ENCODE peak calls at places on chromosome 19, in five cellular contexts. W is T-helper 2 cell; K is stimulated activated CD4-positive, alpha-beta T cell treated with anti-CD3 and anti-CD28 coated beads, Interleukin-15, amount 100 ng/mL, for 1 hour; S is activated naive CD8-positive, alpha-beta T cell treated with anti-CD3 and anti-CD28 coated beads for 36 hours; U is MCF 10A. T is an unnamed sample.

GRCh38 chr19:661427-662196 is 1.4 kb downstream of the RNF126 start:
- DNase-seq in K (peak), S (peak), W (no peak), U (no peak), T (no peak)

GRCh38 chr19:38869836-38870607 is 8.1 kb downstream of the RINL start:
- DNase-seq in S (peak), K (peak), U (peak), W (peak), T (no peak)

GRCh38 chr19:35963514-35963913 is 27.3 kb downstream of the LRFN3 start:
- DNase-seq in K (no peak), S (peak), W (no peak), U (peak), T (no peak)

GRCh38 chr19:10230155-10230903 is 802 bp downstream of the S1PR2 start:
- DNase-seq in W (peak), S (peak), U (no peak), K (peak), T (no peak)

GRCh38 chr19:55668603-55669348 is 6.2 kb upstream of the EPN1 start:
- DNase-seq in W (no peak), U (no peak), S (no peak), K (no peak), T (no peak)

GRCh38 chr19:33251076-33251475 is 25.4 kb upstream of the SLC7A10 start:
- DNase-seq in W (no peak), U (no peak), S (no peak), K (no peak), T (no peak)

GRCh38 chr19:54462072-54462712 is 1.4 kb downstream of the LENG9 start:
- DNase-seq in S (no peak), U (peak), W (no peak), K (no peak), T (no peak)

GRCh38 chr19:41877490-41877876 is 404 bp downstream of the CD79A start:
- DNase-seq in U (no peak), K (no peak), W (no peak), S (no peak), T (no peak)

GRCh38 chr19:738509-739128 is 12.3 kb upstream of the MISP start:
- DNase-seq in S (no peak), W (no peak), U (no peak), K (no peak), T (no peak)

GRCh38 chr19:57583104-57583520 is 833 bp upstream of the ZIK1 start:
- DNase-seq in U (no peak), W (no peak), K (no peak), S (no peak), T (no peak)

GRCh38 chr19:18493440-18494266 is 28.2 kb downstream of the ELL start:
- DNase-seq in S (no peak), W (no peak), K (no peak), U (no peak), T (no peak)

GRCh38 chr19:53868091-53868891 is 608 bp downstream of the MYADM start:
- DNase-seq in U (peak), W (no peak), S (peak), K (no peak), T (no peak)

GRCh38 chr19:35767288-35768081 is 7.9 kb upstream of the ARHGAP33 start:
- DNase-seq in W (no peak), K (no peak), U (no peak), S (no peak), T (no peak)

GRCh38 chr19:31316201-31316951 is 32.9 kb downstream of the TSHZ3 start:
- DNase-seq in W (no peak), S (no peak), K (no peak), U (peak), T (no peak)

GRCh38 chr19:14505488-14506239 is 9.7 kb upstream of the GIPC1 start:
- DNase-seq in W (peak), K (no peak), U (peak), S (peak), T (no peak)

GRCh38 chr19:50414850-50415660 is 3.7 kb upstream of the SPIB start:
- DNase-seq in K (peak), U (peak), S (peak), W (peak), T (no peak)

GRCh38 chr19:33193864-33194362 is at the start of gene LRP3:
- DNase-seq in W (no peak), S (no peak), U (no peak), K (no peak), T (no peak)

GRCh38 chr19:46944918-46945628 is 74.6 kb upstream of the NPAS1 start:
- DNase-seq in W (no peak), K (no peak), S (no peak), U (no peak), T (no peak)

GRCh38 chr19:2037676-2038255 is 13.3 kb downstream of the MKNK2 start:
- DNase-seq in U (no peak), S (no peak), K (no peak), W (no peak), T (no peak)